ENCODE peak calls at places on chromosome 19, in eight cellular contexts. L is ascending aorta; W is upper lobe of left lung; X is suprapubic skin; A is prostate gland; D is CD8-positive, alpha-beta T cell; N is A549; T is GM12878. C is an unnamed sample.
A peak's percentile ranks its signal among the peaks of the same experiment; 100 is the strongest.

GRCh38 chr19:50559636-50560035 is 8.6 kb downstream of the LRRC4B start:
- DNase-seq in D (no peak), A (no peak), L (no peak), N (no peak), T (no peak), X (no peak), W (no peak), C (no peak)

GRCh38 chr19:13819242-13819641 is 24.0 kb downstream of the ZSWIM4 start:
- DNase-seq in N (no peak), L (no peak), D (no peak), W (no peak), T (no peak), A (no peak), X (no peak), C (no peak)

GRCh38 chr19:4393947-4394590 is 6.3 kb downstream of the SH3GL1 start:
- DNase-seq in W (no peak), X (no peak), T (no peak), A (no peak), N (no peak), L (no peak), D (no peak), C (no peak)

GRCh38 chr19:41570179-41570578 is 5.8 kb upstream of the CEACAM21 start:
- DNase-seq in W (no peak), D (no peak), X (no peak), A (no peak), L (no peak), N (no peak), T (no peak), C (no peak)

GRCh38 chr19:55447421-55448174 is 4.5 kb upstream of the SHISA7 start:
- DNase-seq in T (no peak), W (no peak), L (no peak), A (peak; percentile 33), D (no peak), X (no peak), N (peak; percentile 88), C (no peak)

GRCh38 chr19:1861599-1862031 is 1.8 kb downstream of the KLF16 start:
- DNase-seq in T (no peak), N (no peak), X (no peak), W (no peak), L (no peak), D (no peak), A (no peak), C (no peak)

GRCh38 chr19:41309225-41310030 is 544 bp upstream of the CCDC97 start:
- DNase-seq in L (no peak), X (no peak), A (no peak), D (no peak), W (no peak), T (no peak), N (no peak), C (no peak)

GRCh38 chr19:55027472-55028337 is 10.4 kb downstream of the GP6 start:
- DNase-seq in N (no peak), L (no peak), W (no peak), D (no peak), X (no peak), A (no peak), T (no peak), C (no peak)

GRCh38 chr19:2974342-2974932 is 2.9 kb upstream of the TLE6 start:
- DNase-seq in D (no peak), W (peak; percentile 56), N (no peak), X (peak; percentile 78), L (no peak), T (no peak), A (no peak), C (no peak)

GRCh38 chr19:38769635-38770211 is 3.6 kb downstream of the LGALS7 start:
- DNase-seq in W (peak; percentile 94), L (peak; percentile 60), X (peak; percentile 96), D (peak; percentile 94), A (peak; percentile 69), N (peak; percentile 77), T (no peak), C (no peak)

GRCh38 chr19:58038688-58039204 is 4.9 kb downstream of the ZSCAN1 start:
- DNase-seq in D (no peak), T (no peak), W (no peak), A (no peak), N (no peak), L (no peak), X (no peak), C (no peak)
- H3K9me3 ChIP-seq in D (peaks cover 11% of the 10 kb centered on the region), T (peaks cover 5% of the 10 kb centered on the region), W (peaks cover 53% of the 10 kb centered on the region), A (no peaks in the 10 kb centered on the region), N (peaks cover 76% of the 10 kb centered on the region), L (peaks cover 22% of the 10 kb centered on the region), X (peaks cover 6% of the 10 kb centered on the region), C (peaks cover 6% of the 10 kb centered on the region)

GRCh38 chr19:19385900-19386339 is 19.6 kb upstream of the GATAD2A start:
- DNase-seq in W (peak; percentile 72), X (peak; percentile 76), N (no peak), T (no peak), A (peak; percentile 26), L (no peak), D (peak; percentile 66), C (no peak)
- TF ChIP-seq CTCF in W (no peak), X (no peak), N (no peak), T (no peak), A (no peak), L (no peak), D (no peak), C (no peak)

GRCh38 chr19:57546513-57546912 is 13.2 kb downstream of the ZNF550 start:
- DNase-seq in N (no peak), W (no peak), L (no peak), A (no peak), D (no peak), X (no peak), T (no peak), C (no peak)
- H3K9me3 ChIP-seq in N (peaks cover 96% of the 10 kb centered on the region), W (peaks cover 99% of the 10 kb centered on the region), L (peaks cover 89% of the 10 kb centered on the region), A (peaks cover 8% of the 10 kb centered on the region), D (peaks cover 77% of the 10 kb centered on the region), X (peaks cover 77% of the 10 kb centered on the region), T (peaks cover 48% of the 10 kb centered on the region), C (peaks cover 82% of the 10 kb centered on the region)

DNA sequence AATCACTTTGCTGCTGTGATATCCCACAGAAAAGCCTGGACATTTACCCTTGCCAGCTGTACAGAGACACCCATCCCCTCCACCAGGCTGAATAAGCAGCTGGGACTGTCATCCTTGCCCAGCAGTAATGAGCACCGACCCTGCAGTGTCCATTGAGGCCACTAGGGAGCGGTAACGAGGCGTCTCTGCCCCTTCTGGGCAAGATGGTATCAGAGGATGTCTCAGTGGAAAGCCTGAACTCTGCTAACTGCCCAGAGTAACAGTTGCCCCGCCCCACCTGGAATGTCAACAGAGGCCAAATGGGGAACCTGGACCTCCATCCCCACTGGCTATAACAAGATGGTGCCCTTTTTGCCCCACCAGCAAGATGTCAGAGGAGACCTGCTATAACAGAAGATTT is 22.8 kb upstream of the CEACAM20 start:
- DNase-seq in N (peak; percentile 72), W (no peak), D (no peak), L (no peak), A (no peak), X (no peak), T (no peak), C (no peak)
- TF ChIP-seq CTCF in N (peak; percentile 35), W (peak; percentile 28), D (no peak), L (no peak), A (no peak), X (no peak), T (peak; percentile 45), C (no peak)

GRCh38 chr19:9673912-9674668 is 810 bp downstream of the ZNF562 start:
- DNase-seq in W (no peak), L (no peak), D (no peak), T (peak; percentile 1), X (no peak), N (no peak), A (no peak), C (no peak)
- H3K9me3 ChIP-seq in W (peaks cover 12% of the 10 kb centered on the region), L (peaks cover 9% of the 10 kb centered on the region), D (peaks cover 16% of the 10 kb centered on the region), T (peaks cover 21% of the 10 kb centered on the region), X (peaks cover 19% of the 10 kb centered on the region), N (peaks cover 60% of the 10 kb centered on the region), A (no peaks in the 10 kb centered on the region), C (peaks cover 12% of the 10 kb centered on the region)

DNA sequence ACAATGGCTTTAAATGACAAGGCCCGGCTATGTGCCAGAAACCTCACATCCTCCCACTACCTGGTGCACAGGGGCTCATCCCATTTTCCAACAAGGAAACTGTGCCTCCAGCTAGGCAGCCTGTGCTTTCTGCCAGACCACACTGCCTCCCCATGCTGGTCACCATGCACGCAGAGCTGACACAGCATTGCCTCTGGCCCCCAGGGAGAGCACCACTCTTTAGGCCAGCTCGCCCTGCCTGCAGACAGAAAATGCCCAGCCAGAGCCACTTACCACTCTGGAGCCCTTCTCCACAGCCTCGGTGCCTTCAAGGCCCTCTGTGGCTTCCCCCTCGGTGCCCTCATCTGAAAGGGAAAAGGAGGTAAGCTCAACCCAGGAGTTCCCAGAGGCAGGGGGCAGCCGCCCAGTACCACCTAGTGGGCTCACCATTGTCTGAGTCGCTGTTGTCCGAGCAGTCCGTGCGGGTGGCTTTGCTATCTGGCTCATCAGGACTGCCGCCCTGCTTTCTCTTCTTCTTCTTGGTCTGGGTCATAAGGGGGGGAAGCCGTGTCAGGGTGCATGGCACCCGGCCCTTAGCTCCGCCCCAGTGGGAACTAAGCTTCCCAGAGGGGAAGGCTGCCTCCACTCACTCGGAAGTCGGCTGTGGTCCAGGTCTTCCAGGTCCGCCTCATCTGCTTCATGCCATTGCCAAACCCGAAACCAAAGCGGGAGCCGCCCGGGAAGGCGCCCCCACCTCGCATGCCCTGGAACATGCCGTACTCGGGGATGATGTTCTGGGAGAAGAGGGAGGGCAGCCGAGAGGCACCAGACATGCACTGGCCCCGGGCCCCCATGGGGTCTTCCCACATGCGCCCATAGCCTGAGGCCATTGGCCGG is 18.0 kb downstream of the AKAP8L start:
- DNase-seq in A (no peak), D (no peak), L (no peak), W (no peak), N (no peak), X (no peak), T (no peak), C (no peak)
- TF ChIP-seq CTCF in A (no peak), D (no peak), L (no peak), W (no peak), N (no peak), X (no peak), T (no peak), C (no peak)

GRCh38 chr19:16000024-16000687 is 51.3 kb downstream of the OR10H4 start:
- DNase-seq in X (no peak), A (no peak), D (no peak), W (no peak), N (no peak), T (no peak), L (no peak), C (no peak)

GRCh38 chr19:16002985-16003384 is 54.2 kb downstream of the OR10H4 start:
- DNase-seq in D (no peak), L (no peak), N (no peak), X (no peak), W (no peak), A (no peak), T (no peak), C (no peak)

GRCh38 chr19:16005925-16006324 is 57.1 kb downstream of the OR10H4 start:
- DNase-seq in L (no peak), D (no peak), X (no peak), W (no peak), T (no peak), N (no peak), A (no peak), C (no peak)

GRCh38 chr19:16001481-16002312 is 52.9 kb downstream of the OR10H4 start:
- DNase-seq in N (no peak), D (peak; percentile 22), L (no peak), W (no peak), X (no peak), A (peak; percentile 15), T (peak; percentile 55), C (no peak)

GRCh38 chr19:16002380-16002779 is 53.6 kb downstream of the OR10H4 start:
- DNase-seq in T (no peak), X (no peak), L (no peak), W (no peak), D (no peak), N (no peak), A (no peak), C (no peak)
- H3K9me3 ChIP-seq in T (no peaks in the 10 kb centered on the region), X (no peaks in the 10 kb centered on the region), L (no peaks in the 10 kb centered on the region), W (no peaks in the 10 kb centered on the region), D (no peaks in the 10 kb centered on the region), N (no peaks in the 10 kb centered on the region), A (no peaks in the 10 kb centered on the region), C (no peaks in the 10 kb centered on the region)